ENCODE peak calls at places on chromosomes 6 and 20, in nine cellular contexts. Y is nephron progenitor cell, O is NB4, H is pancreas, S is WTC11, R is neural crest cell, J is AG10803, Z is type B pancreatic cell, U is heart left ventricle. D is an unnamed sample.

GRCh38 chr20:44398303-44398702 is 42.8 kb downstream of the HNF4A start:
- DNase-seq in Y (no peak), O (no peak), H (no peak), S (no peak), R (no peak), J (peak), Z (no peak), U (no peak), D (no peak)

GRCh38 chr6:156809034-156809433 is 31.9 kb downstream of the ARID1B start:
- DNase-seq in Y (no peak), O (peak), H (no peak), S (no peak), R (no peak), J (peak), Z (no peak), U (no peak), D (no peak)

GRCh38 chr6:136534268-136534667 is 16.0 kb downstream of the MAP7 start:
- DNase-seq in Y (no peak), O (no peak), H (no peak), S (no peak), R (no peak), J (no peak), Z (no peak), U (no peak), D (no peak)

GRCh38 chr6:72649032-72649984 is 27.4 kb downstream of the KCNQ5 start:
- DNase-seq in Y (no peak), O (no peak), H (no peak), S (no peak), R (no peak), J (peak), Z (no peak), U (no peak), D (no peak)

GRCh38 chr6:12354499-12354898 is 64.3 kb downstream of the EDN1 start:
- DNase-seq in Y (no peak), O (no peak), H (no peak), S (no peak), R (no peak), J (peak), Z (no peak), U (no peak), D (peak)

GRCh38 chr6:114007451-114007953 is 36.6 kb upstream of the HDAC2 start:
- DNase-seq in Y (no peak), O (no peak), H (no peak), S (no peak), R (no peak), J (no peak), Z (no peak), U (no peak), D (no peak)

GRCh38 chr6:31402324-31403282 is 792 bp upstream of the MICA start:
- DNase-seq in Y (no peak), O (no peak), H (peak), S (no peak), R (no peak), J (no peak), Z (no peak), U (no peak), D (peak)

GRCh38 chr20:58162976-58163375 is 65.5 kb downstream of the ANKRD60 start:
- DNase-seq in Y (no peak), O (no peak), H (no peak), S (no peak), R (no peak), J (peak), Z (no peak), U (no peak), D (no peak)

GRCh38 chr6:90444125-90444745 is 142.6 kb downstream of the MAP3K7 start:
- DNase-seq in Y (no peak), O (no peak), H (no peak), S (no peak), R (no peak), J (no peak), Z (no peak), U (no peak), D (no peak)

GRCh38 chr6:49548613-49549304 is 1.7 kb upstream of the C6orf141 start:
- DNase-seq in Y (no peak), O (no peak), H (no peak), S (peak), R (no peak), J (no peak), Z (no peak), U (no peak), D (no peak)
- TF ChIP-seq CTCF in Y (no peak), O (no peak), H (no peak), S (no peak), R (no peak), J (no peak), Z (no peak), U (no peak), D (no peak)

GRCh38 chr6:170212051-170212756 is 78.7 kb downstream of the DLL1 start:
- DNase-seq in Y (no peak), O (no peak), H (peak), S (no peak), R (no peak), J (no peak), Z (peak), U (no peak), D (no peak)
- TF ChIP-seq CTCF in Y (no peak), O (no peak), H (no peak), S (no peak), R (no peak), J (no peak), Z (no peak), U (no peak), D (no peak)

GRCh38 chr20:12883507-12883885 is 125.3 kb upstream of the SPTLC3 start:
- DNase-seq in Y (no peak), O (no peak), H (no peak), S (no peak), R (no peak), J (no peak), Z (no peak), U (no peak), D (no peak)

GRCh38 chr20:12882832-12883506 is 125.8 kb upstream of the SPTLC3 start:
- DNase-seq in Y (no peak), O (no peak), H (no peak), S (no peak), R (no peak), J (peak), Z (no peak), U (no peak), D (no peak)

GRCh38 chr20:12891643-12892042 is 117.1 kb upstream of the SPTLC3 start:
- DNase-seq in Y (no peak), O (no peak), H (no peak), S (no peak), R (no peak), J (no peak), Z (no peak), U (no peak), D (no peak)

GRCh38 chr20:12886618-12887363 is 122.0 kb upstream of the SPTLC3 start:
- DNase-seq in Y (no peak), O (no peak), H (no peak), S (no peak), R (no peak), J (no peak), Z (no peak), U (no peak), D (no peak)
- TF ChIP-seq CTCF in Y (no peak), O (no peak), H (no peak), S (no peak), R (no peak), J (no peak), Z (no peak), U (no peak), D (no peak)

GRCh38 chr20:8800089-8800488 is 268.8 kb upstream of the PLCB4 start:
- DNase-seq in Y (no peak), O (no peak), H (no peak), S (no peak), R (no peak), J (no peak), Z (no peak), U (no peak), D (no peak)
- TF ChIP-seq CTCF in Y (no peak), O (no peak), H (peak), S (no peak), R (peak), J (no peak), Z (peak), U (no peak), D (no peak)

DNA sequence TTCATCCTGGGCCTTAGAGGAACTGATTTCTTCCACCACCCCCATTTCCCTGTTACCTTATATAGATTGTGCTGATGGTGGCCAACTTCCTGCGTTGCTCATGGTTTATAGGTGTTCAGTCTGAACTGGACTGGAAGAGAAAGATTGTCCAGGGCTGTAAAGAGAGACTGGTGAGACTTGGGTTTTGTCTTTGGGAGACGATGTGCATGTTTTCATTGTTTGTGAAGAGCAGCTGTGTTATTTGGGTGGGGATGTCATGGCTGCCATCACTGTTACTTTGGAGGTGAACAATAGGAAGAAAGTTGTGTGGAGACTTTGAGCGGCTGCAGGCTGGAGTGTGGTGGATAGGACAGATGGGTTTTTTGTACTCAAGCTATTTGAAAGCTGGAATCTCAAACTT is 15.6 kb upstream of the MPC1 start:
- DNase-seq in Y (no peak), O (no peak), H (no peak), S (no peak), R (no peak), J (no peak), Z (no peak), U (no peak), D (no peak)
- TF ChIP-seq CTCF in Y (no peak), O (no peak), H (no peak), S (no peak), R (no peak), J (no peak), Z (no peak), U (no peak), D (no peak)

GRCh38 chr6:42131531-42131930 is 10.9 kb downstream of the C6orf132 start:
- DNase-seq in Y (no peak), O (no peak), H (no peak), S (no peak), R (no peak), J (peak), Z (no peak), U (no peak), D (no peak)

GRCh38 chr6:42129360-42129676 is 13.1 kb downstream of the C6orf132 start:
- DNase-seq in Y (no peak), O (no peak), H (no peak), S (no peak), R (no peak), J (no peak), Z (no peak), U (no peak), D (no peak)

GRCh38 chr6:42125663-42126062 is 16.8 kb downstream of the C6orf132 start:
- DNase-seq in Y (no peak), O (no peak), H (no peak), S (no peak), R (no peak), J (no peak), Z (no peak), U (no peak), D (no peak)

GRCh38 chr6:42125231-42125630 is 17.2 kb downstream of the C6orf132 start:
- DNase-seq in Y (no peak), O (peak), H (no peak), S (no peak), R (no peak), J (no peak), Z (no peak), U (no peak), D (no peak)

DNA sequence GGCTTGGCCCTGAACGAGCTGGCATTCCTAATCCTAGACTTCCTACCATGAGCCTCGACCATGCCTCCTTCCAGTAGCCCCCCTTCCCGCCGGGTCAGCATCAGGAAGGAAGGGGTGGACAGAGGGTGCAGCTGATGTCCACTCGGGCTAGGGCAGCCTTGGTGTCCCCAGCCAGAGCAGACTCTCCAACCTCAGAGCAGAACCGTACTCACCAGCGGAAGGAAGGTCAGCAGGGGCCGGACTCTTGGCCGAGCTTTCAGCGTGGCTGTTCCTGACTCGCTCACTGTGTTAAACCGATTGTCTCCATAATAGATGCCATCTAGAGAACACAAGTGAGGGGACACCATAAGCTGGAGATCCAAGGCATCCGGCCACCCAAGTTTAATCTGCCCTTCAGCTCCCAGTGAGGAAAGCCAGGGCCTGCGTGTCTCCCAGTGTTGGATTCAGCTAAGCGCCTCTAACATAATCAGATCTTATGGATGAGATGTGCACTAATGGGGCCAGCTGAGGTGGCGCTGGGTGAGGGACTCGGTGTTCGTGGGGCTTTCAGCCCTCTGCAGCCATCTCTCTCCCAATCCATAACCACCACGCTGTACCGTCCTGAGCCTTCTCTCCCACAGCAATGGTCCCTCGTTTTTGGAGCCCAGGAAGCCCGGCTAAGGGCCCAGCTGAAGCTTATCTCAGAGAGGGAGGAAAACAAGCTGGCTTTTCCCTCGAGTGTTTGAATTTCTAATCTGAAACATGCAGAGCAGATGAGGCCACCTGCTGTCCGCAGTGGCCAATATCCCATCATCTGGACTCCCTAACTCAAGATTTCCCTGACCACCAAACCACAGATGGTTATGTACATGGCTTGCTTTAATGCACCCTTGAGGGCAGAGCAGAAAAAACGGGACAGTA is 13.7 kb downstream of the C6orf132 start:
- DNase-seq in Y (no peak), O (no peak), H (no peak), S (no peak), R (no peak), J (no peak), Z (no peak), U (no peak), D (no peak)
- TF ChIP-seq CTCF in Y (no peak), O (no peak), H (no peak), S (no peak), R (no peak), J (no peak), Z (no peak), U (no peak), D (no peak)

DNA sequence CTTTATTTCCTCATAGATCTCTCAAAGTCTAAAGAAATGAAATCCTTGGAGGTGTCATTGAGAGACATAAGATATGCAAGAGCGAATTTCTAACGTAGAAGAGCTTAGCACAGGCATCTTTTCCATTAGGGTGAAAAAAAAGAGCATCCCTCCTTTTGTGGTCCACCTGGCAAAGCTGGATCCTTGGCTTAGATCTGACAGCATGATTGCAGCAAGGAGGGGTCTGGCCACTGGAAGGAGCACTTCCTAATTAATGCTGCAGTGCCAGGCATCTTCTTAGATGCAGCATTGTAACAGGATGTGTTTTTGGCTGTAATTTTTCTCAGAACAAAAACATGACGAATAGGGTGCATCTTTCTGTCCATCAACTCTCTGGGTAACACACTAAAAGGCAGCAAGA is 60.1 kb upstream of the TFAP2D start:
- DNase-seq in Y (no peak), O (no peak), H (no peak), S (no peak), R (no peak), J (no peak), Z (no peak), U (no peak), D (no peak)
- TF ChIP-seq CTCF in Y (no peak), O (no peak), H (no peak), S (no peak), R (no peak), J (no peak), Z (no peak), U (no peak), D (no peak)

DNA sequence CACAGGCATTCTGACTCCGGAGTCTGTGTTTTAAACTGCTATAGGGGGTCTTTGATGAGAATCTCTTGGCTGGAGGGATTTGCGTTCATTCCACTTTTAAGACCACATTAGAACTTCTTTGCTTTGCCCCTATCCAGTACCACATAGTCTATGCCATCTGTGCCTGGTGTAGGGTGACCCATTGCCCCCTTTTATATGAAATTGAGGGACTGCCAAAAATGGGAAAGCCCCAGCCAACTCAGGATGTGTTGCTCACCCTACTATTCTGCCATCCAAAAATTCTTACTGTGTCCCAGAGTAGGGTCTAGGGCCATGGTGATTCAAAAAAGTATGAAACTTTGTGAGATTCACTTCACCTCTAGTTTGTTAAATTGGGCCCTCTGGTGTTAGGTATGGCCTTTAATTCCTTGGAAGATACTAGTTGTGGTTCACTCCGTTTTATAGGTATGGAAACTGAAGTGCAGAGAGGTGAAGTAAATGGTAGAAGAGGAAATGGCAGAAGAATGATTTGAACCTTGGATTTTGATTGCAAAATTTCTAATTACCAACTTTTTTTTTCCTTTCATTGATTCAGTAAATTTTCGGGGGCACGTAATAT is 1.4 kb downstream of the PFDN4 start:
- DNase-seq in Y (no peak), O (no peak), H (no peak), S (no peak), R (no peak), J (no peak), Z (no peak), U (no peak), D (no peak)
- TF ChIP-seq CTCF in Y (no peak), O (no peak), H (no peak), S (no peak), R (no peak), J (no peak), Z (no peak), U (no peak), D (no peak)

GRCh38 chr6:9417400-9417799 is 982.1 kb upstream of the SLC35B3 start:
- DNase-seq in Y (no peak), O (no peak), H (no peak), S (no peak), R (no peak), J (no peak), Z (no peak), U (no peak), D (no peak)

GRCh38 chr6:9409126-9409525 is 973.8 kb upstream of the SLC35B3 start:
- DNase-seq in Y (no peak), O (no peak), H (no peak), S (no peak), R (no peak), J (no peak), Z (no peak), U (no peak), D (no peak)

GRCh38 chr6:9408718-9409117 is 973.4 kb upstream of the SLC35B3 start:
- DNase-seq in Y (no peak), O (no peak), H (no peak), S (no peak), R (no peak), J (no peak), Z (no peak), U (no peak), D (no peak)

DNA sequence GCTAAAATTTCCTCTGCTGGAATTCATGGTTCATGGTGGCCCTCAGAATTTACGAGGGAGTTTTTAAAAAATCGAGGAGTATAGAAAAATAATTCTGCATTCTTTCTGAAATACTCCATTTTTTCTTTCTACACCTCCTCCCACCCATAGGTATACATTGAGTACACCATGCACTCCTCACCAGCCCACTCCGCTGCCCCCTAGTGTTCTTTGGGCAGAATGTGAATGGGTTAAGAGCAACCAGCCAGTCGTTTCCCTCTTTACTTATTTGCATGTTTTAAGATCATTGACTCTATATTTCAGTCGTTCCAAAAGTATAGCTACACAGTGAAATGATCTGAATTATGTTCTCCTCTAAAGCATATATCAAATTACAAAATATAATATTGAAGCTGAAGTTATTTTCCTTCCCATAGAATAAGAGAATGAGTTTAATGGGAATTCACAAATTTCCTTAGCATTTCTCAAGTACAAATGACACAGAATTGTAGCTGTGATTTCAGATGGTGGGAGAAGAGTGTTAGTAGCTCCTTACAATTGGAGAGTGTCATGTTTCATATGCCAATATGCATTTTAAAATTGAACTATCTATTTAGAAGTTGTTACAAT is 977.7 kb upstream of the SLC35B3 start:
- DNase-seq in Y (peak), O (peak), H (peak), S (peak), R (no peak), J (peak), Z (no peak), U (no peak), D (peak)
- TF ChIP-seq CTCF in Y (peak), O (peak), H (peak), S (peak), R (peak), J (peak), Z (peak), U (peak), D (peak)

D was measured in transverse colon.